ENCODE peak calls at places on chromosome X, in seven cellular contexts. G, I, J, V, X, Y and D are unnamed samples. For H3K79me2, the result is how much of the 10 kb centered on the place peaks cover.

GRCh38 chrX:19747672-19748610 is 139.5 kb downstream of the SH3KBP1 start:
- DNase-seq in G (no peak), I (no peak), J (no peak), V (no peak), X (no peak), Y (no peak), D (no peak)

GRCh38 chrX:25016361-25016671 is 551 bp upstream of the ARX start:
- DNase-seq in G (peak), I (no peak), J (no peak), V (no peak), X (no peak), Y (no peak), D (no peak)

GRCh38 chrX:31036895-31037294 is 34.9 kb downstream of the FTHL17 start:
- DNase-seq in G (peak), I (peak), J (peak), V (peak), X (peak), Y (no peak), D (peak)

GRCh38 chrX:47751670-47752069 is 85.0 kb upstream of the ZNF81 start:
- DNase-seq in G (peak), I (no peak), J (peak), V (peak), X (peak), Y (no peak), D (peak)

GRCh38 chrX:24842486-24842885 is 148.8 kb downstream of the POLA1 start:
- DNase-seq in G (no peak), I (no peak), J (no peak), V (no peak), X (no peak), Y (no peak), D (no peak)

GRCh38 chrX:49725401-49725800 is 29.6 kb upstream of the PAGE1 start:
- DNase-seq in G (no peak), I (no peak), J (no peak), V (no peak), X (no peak), Y (no peak), D (no peak)

GRCh38 chrX:149713279-149714050 is 1.6 kb downstream of the MAGEA11 start:
- DNase-seq in G (no peak), I (no peak), J (no peak), V (no peak), X (no peak), Y (no peak), D (no peak)

GRCh38 chrX:156004740-156005139 is 7.2 kb downstream of the IL9R start:
- DNase-seq in G (no peak), I (no peak), J (no peak), V (no peak), X (no peak), Y (no peak), D (no peak)

GRCh38 chrX:19855700-19856381 is 31.6 kb downstream of the SH3KBP1 start:
- DNase-seq in G (no peak), I (no peak), J (no peak), V (no peak), X (peak), Y (no peak), D (no peak)

GRCh38 chrX:101395789-101396188 is 5.0 kb downstream of the RPL36A start:
- DNase-seq in G (no peak), I (peak), J (no peak), V (no peak), X (peak), Y (no peak), D (no peak)

GRCh38 chrX:21873063-21873785 is 17.4 kb downstream of the YY2 start:
- DNase-seq in G (no peak), I (peak), J (no peak), V (no peak), X (peak), Y (no peak), D (no peak)

GRCh38 chrX:121958886-121959285 is 911.5 kb downstream of the GLUD2 start:
- DNase-seq in G (no peak), I (no peak), J (no peak), V (no peak), X (peak), Y (no peak), D (peak)

GRCh38 chrX:19214248-19214787 is 92.0 kb upstream of the ADGRG2 start:
- DNase-seq in G (no peak), I (no peak), J (no peak), V (no peak), X (no peak), Y (no peak), D (peak)

GRCh38 chrX:41449615-41450014 is 2.5 kb downstream of the NYX start:
- DNase-seq in G (no peak), I (peak), J (no peak), V (no peak), X (peak), Y (no peak), D (peak)

GRCh38 chrX:85561216-85561615 is 181.8 kb upstream of the POF1B start:
- DNase-seq in G (peak), I (no peak), J (no peak), V (no peak), X (no peak), Y (no peak), D (no peak)

GRCh38 chrX:129013574-129013973 is 509.7 kb downstream of the SMARCA1 start:
- DNase-seq in G (peak), I (no peak), J (no peak), V (peak), X (no peak), Y (no peak), D (no peak)

GRCh38 chrX:21479695-21480280 is 105.6 kb downstream of the CNKSR2 start:
- DNase-seq in G (peak), I (peak), J (peak), V (no peak), X (peak), Y (peak), D (peak)

GRCh38 chrX:69065451-69065850 is 99.8 kb downstream of the PJA1 start:
- DNase-seq in G (no peak), I (no peak), J (no peak), V (peak), X (peak), Y (no peak), D (peak)

GRCh38 chrX:76279007-76279406 is 106.1 kb downstream of the PBDC1 start:
- DNase-seq in G (peak), I (peak), J (peak), V (peak), X (peak), Y (no peak), D (peak)

GRCh38 chrX:38974542-38974941 is 173.3 kb downstream of the MID1IP1 start:
- DNase-seq in G (no peak), I (no peak), J (no peak), V (no peak), X (no peak), Y (no peak), D (no peak)

GRCh38 chrX:65601530-65602281 is 65.7 kb upstream of the MSN start:
- DNase-seq in G (no peak), I (peak), J (no peak), V (no peak), X (peak), Y (no peak), D (peak)

GRCh38 chrX:132802033-132802432 is 156.4 kb downstream of the HS6ST2 start:
- DNase-seq in G (no peak), I (no peak), J (no peak), V (no peak), X (no peak), Y (no peak), D (no peak)

GRCh38 chrX:94936722-94937121 is 1262.7 kb downstream of the FAM133A start:
- DNase-seq in G (no peak), I (no peak), J (no peak), V (no peak), X (no peak), Y (no peak), D (no peak)

GRCh38 chrX:113136841-113137240 is 296.2 kb upstream of the AMOT start:
- DNase-seq in G (no peak), I (no peak), J (no peak), V (no peak), X (no peak), Y (no peak), D (no peak)

GRCh38 chrX:133749370-133749769 is 236.0 kb downstream of the GPC3 start:
- DNase-seq in G (no peak), I (no peak), J (no peak), V (no peak), X (no peak), Y (no peak), D (no peak)

GRCh38 chrX:155216179-155216939 is at the start of gene VBP1:
- DNase-seq in G (peak), I (peak), J (peak), V (peak), X (peak), Y (peak), D (peak)

GRCh38 chrX:107825698-107826285 is at the start of gene MID2:
- DNase-seq in G (peak), I (peak), J (peak), V (peak), X (peak), Y (no peak), D (peak)

GRCh38 chrX:148661035-148661434 is 160.6 kb downstream of the AFF2 start:
- DNase-seq in G (no peak), I (peak), J (no peak), V (no peak), X (peak), Y (no peak), D (peak)

GRCh38 chrX:129659137-129659536 is 4.4 kb upstream of the APLN start:
- DNase-seq in G (no peak), I (no peak), J (no peak), V (no peak), X (peak), Y (no peak), D (peak)

GRCh38 chrX:129549124-129549523 is 9.1 kb downstream of the OCRL start:
- DNase-seq in G (no peak), I (no peak), J (no peak), V (no peak), X (no peak), Y (no peak), D (no peak)

GRCh38 chrX:40054793-40055192 is 43.0 kb downstream of the BCOR start:
- DNase-seq in G (no peak), I (no peak), J (no peak), V (no peak), X (no peak), Y (no peak), D (peak)

GRCh38 chrX:5306654-5307121 is 922.0 kb downstream of the NLGN4X start:
- DNase-seq in G (no peak), I (no peak), J (no peak), V (no peak), X (no peak), Y (no peak), D (no peak)

GRCh38 chrX:19579485-19579884 is 64.2 kb upstream of the MAP3K15 start:
- DNase-seq in G (no peak), I (no peak), J (no peak), V (no peak), X (peak), Y (no peak), D (peak)

GRCh38 chrX:68498508-68499379 is at the start of gene YIPF6:
- DNase-seq in G (peak), I (peak), J (peak), V (peak), X (peak), Y (no peak), D (peak)

GRCh38 chrX:65575024-65575423 is 40.4 kb upstream of the LAS1L start:
- DNase-seq in G (no peak), I (peak), J (no peak), V (no peak), X (peak), Y (no peak), D (peak)

GRCh38 chrX:71994601-71995000 is 84.0 kb downstream of the NHSL2 start:
- DNase-seq in G (no peak), I (no peak), J (no peak), V (no peak), X (peak), Y (no peak), D (no peak)

GRCh38 chrX:19958530-19959486 is 32.1 kb downstream of the BCLAF3 start:
- DNase-seq in G (no peak), I (no peak), J (no peak), V (no peak), X (no peak), Y (no peak), D (peak)

GRCh38 chrX:63424063-63424462 is 72.9 kb upstream of the SPIN4 start:
- DNase-seq in G (no peak), I (no peak), J (peak), V (no peak), X (no peak), Y (peak), D (peak)

GRCh38 chrX:153792368-153792767 is 1.8 kb downstream of the IDH3G start:
- DNase-seq in G (no peak), I (no peak), J (no peak), V (no peak), X (no peak), Y (no peak), D (no peak)
- H3K79me2 ChIP-seq in G (under half), I (under half), J (under half), V (under half), X (half or more), Y (under half), D (half or more)

GRCh38 chrX:9765072-9765736 is 443 bp downstream of the GPR143 start:
- DNase-seq in G (peak), I (no peak), J (no peak), V (peak), X (no peak), Y (no peak), D (no peak)
- H3K4me2 ChIP-seq in G (peak), I (no peak), J (no peak), V (peak), X (no peak), Y (no peak), D (no peak)

DNA sequence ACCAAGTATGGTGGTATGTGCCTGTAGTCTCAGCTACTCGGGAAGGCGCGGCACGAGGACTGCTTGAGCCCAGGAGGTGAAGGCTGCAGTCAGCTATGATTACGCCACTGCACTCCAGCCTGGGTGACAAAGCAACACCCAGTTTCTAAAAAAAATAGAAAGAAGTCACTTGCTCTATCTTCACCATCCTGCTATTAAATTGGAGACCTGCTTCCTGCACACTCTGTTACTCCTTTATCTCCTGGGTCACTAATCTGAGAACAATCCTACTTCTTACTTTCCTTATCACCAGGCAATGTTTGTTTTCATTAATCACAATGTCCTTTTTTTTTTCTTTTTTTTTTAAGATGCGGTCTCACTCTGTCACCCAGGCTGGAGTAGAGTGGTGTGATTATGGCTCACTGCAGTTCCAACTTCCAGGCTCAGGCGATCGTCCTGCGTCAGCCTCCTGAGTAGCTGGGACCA is 16.2 kb downstream of the PRKX start:
- DNase-seq in G (no peak), I (no peak), J (peak), V (no peak), X (no peak), Y (no peak), D (no peak)
- H3K79me2 ChIP-seq in G (under half), I (under half), J (under half), V (under half), X (under half), Y (half or more), D (under half)

GRCh38 chrX:143580266-143580665 is 55.6 kb downstream of the SLITRK4 start:
- DNase-seq in G (no peak), I (peak), J (no peak), V (no peak), X (no peak), Y (no peak), D (peak)
- H3K4me2 ChIP-seq in G (no peak), I (no peak), J (no peak), V (no peak), X (no peak), Y (no peak), D (no peak)

GRCh38 chrX:154061801-154062200 is 35.7 kb downstream of the MECP2 start:
- DNase-seq in G (no peak), I (no peak), J (no peak), V (no peak), X (no peak), Y (no peak), D (no peak)
- H3K79me2 ChIP-seq in G (half or more), I (under half), J (under half), V (under half), X (half or more), Y (half or more), D (half or more)

GRCh38 chrX:3548743-3549441 is 164.6 kb downstream of the PRKX start:
- DNase-seq in G (peak), I (peak), J (no peak), V (no peak), X (peak), Y (no peak), D (peak)

GRCh38 chrX:3550160-3550765 is 163.2 kb downstream of the PRKX start:
- DNase-seq in G (peak), I (peak), J (no peak), V (no peak), X (peak), Y (no peak), D (peak)

GRCh38 chrX:3545901-3546300 is 167.5 kb downstream of the PRKX start:
- DNase-seq in G (no peak), I (no peak), J (no peak), V (no peak), X (peak), Y (peak), D (no peak)

GRCh38 chrX:3550871-3551270 is 162.6 kb downstream of the PRKX start:
- DNase-seq in G (no peak), I (no peak), J (no peak), V (no peak), X (no peak), Y (no peak), D (no peak)

DNA sequence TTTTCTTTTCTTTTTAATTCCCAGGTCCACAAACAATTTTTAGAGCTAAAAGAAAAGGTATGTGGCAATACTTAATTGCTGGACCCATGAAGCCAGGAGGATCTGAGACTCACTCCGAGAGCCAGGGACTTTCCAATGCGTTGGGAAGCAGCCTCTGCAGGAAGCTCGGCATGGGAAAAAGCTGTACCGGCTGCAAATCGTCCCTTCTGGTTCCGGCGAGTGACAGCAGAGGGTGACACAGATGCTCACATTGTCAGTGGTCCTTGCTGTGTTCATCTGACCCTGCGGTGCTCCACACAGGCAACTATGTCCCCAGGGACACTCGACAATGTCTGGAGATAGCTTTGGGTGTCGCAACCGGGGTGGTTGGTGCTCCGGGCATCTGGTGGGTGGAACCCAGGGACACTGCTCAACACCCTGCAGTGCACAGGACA is 164.0 kb downstream of the PRKX start:
- DNase-seq in G (peak), I (no peak), J (no peak), V (no peak), X (peak), Y (no peak), D (peak)
- H3K4me2 ChIP-seq in G (no peak), I (peak), J (no peak), V (no peak), X (peak), Y (peak), D (peak)

GRCh38 chrX:17067534-17067933 is 121.1 kb downstream of the REPS2 start:
- DNase-seq in G (no peak), I (no peak), J (no peak), V (no peak), X (no peak), Y (no peak), D (no peak)

GRCh38 chrX:17062065-17062464 is 115.6 kb downstream of the REPS2 start:
- DNase-seq in G (no peak), I (no peak), J (no peak), V (no peak), X (no peak), Y (no peak), D (no peak)

DNA sequence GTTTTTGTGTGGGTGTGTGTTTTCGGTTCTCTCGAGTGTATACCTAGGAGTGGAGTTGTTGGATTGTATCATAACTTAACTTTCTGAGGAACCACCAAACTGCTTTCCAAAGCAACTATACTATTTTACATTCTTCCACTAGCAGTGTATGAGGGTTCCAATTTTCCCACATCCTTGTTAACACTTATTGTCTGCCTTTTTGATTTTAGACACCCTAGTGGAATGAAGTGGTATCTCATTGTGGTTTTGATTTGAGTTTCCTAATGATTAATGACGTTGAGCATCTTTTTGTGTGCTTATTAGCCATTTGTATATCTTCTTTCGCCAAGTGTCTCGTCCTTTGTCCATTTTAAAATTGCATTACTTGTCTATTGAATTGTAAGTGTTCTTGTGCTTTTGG is 118.6 kb downstream of the REPS2 start:
- DNase-seq in G (no peak), I (no peak), J (no peak), V (no peak), X (no peak), Y (no peak), D (no peak)
- H3K79me2 ChIP-seq in G (under half), I (under half), J (under half), V (under half), X (under half), Y (under half), D (under half)

DNA sequence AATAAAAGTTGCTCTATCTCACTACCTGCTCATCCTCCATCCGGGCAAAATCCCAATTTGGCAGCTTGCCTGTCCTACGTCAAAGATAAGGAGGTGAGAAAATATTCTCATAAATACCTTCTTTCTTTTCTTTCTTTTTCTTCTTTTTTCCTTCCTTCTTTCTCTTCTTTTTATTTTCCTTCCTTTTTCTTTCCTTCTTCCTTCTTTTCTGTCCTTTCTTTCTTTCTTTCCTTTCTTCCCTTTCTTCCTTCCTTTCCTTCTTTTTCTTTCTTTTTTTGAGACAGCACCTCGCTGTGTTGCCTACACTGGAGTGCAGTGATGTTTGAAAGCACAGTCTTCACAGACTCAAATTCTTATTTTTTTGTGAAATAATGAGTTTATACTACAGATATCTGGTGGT is 38.6 kb upstream of the NKAP start:
- DNase-seq in G (no peak), I (no peak), J (no peak), V (no peak), X (no peak), Y (no peak), D (no peak)
- H3K4me2 ChIP-seq in G (no peak), I (no peak), J (no peak), V (no peak), X (no peak), Y (no peak), D (no peak)